ENCODE peak calls at places on chromosomes 7 and 10, in seven cellular contexts. One of them, this sample, is unnamed.

GRCh38 chr7:131111-132094 is 61.0 kb upstream of the FAM20C start:
- DNase-seq in foreskin keratinocyte: no peak
- DNase-seq in upper lobe of right lung: peak; percentile 82
- DNase-seq in kidney: peak; percentile 75
- DNase-seq in cardiac muscle cell: no peak
- DNase-seq in GM23338: no peak
- DNase-seq in tibial artery: peak; percentile 66
- DNase-seq in this sample: peak; percentile 73

GRCh38 chr7:139515266-139515665 is 8.2 kb upstream of the CLEC2L start:
- DNase-seq in foreskin keratinocyte: no peak
- DNase-seq in upper lobe of right lung: no peak
- DNase-seq in kidney: peak; percentile 9
- DNase-seq in cardiac muscle cell: no peak
- DNase-seq in GM23338: peak; percentile 66
- DNase-seq in tibial artery: no peak
- DNase-seq in this sample: no peak

GRCh38 chr7:2437136-2437535 is 33.7 kb downstream of the CHST12 start:
- DNase-seq in foreskin keratinocyte: no peak
- DNase-seq in upper lobe of right lung: no peak
- DNase-seq in kidney: no peak
- DNase-seq in cardiac muscle cell: no peak
- DNase-seq in GM23338: no peak
- DNase-seq in tibial artery: no peak
- DNase-seq in this sample: no peak

GRCh38 chr7:36684951-36685350 is 39.3 kb downstream of the AOAH start:
- DNase-seq in foreskin keratinocyte: no peak
- DNase-seq in upper lobe of right lung: no peak
- DNase-seq in kidney: no peak
- DNase-seq in cardiac muscle cell: peak; percentile 21
- DNase-seq in GM23338: no peak
- DNase-seq in tibial artery: no peak
- DNase-seq in this sample: no peak

GRCh38 chr10:85491652-85492051 is 874.9 kb downstream of the GRID1 start:
- DNase-seq in foreskin keratinocyte: no peak
- DNase-seq in upper lobe of right lung: no peak
- DNase-seq in kidney: no peak
- DNase-seq in cardiac muscle cell: no peak
- DNase-seq in GM23338: no peak
- DNase-seq in tibial artery: no peak
- DNase-seq in this sample: no peak

GRCh38 chr10:122461367-122461728 is at the start of gene HTRA1:
- DNase-seq in foreskin keratinocyte: peak; percentile 41
- DNase-seq in upper lobe of right lung: peak; percentile 87
- DNase-seq in kidney: peak; percentile 92
- DNase-seq in cardiac muscle cell: peak; percentile 91
- DNase-seq in GM23338: peak; percentile 79
- DNase-seq in tibial artery: peak; percentile 93
- DNase-seq in this sample: peak; percentile 75

GRCh38 chr7:102129636-102130370 is 156.9 kb upstream of the SH2B2 start:
- DNase-seq in foreskin keratinocyte: no peak
- DNase-seq in upper lobe of right lung: no peak
- DNase-seq in kidney: peak; percentile 7
- DNase-seq in cardiac muscle cell: no peak
- DNase-seq in GM23338: no peak
- DNase-seq in tibial artery: no peak
- DNase-seq in this sample: no peak

GRCh38 chr10:99393036-99393435 is 37.4 kb downstream of the GOT1 start:
- DNase-seq in foreskin keratinocyte: no peak
- DNase-seq in upper lobe of right lung: no peak
- DNase-seq in kidney: no peak
- DNase-seq in cardiac muscle cell: no peak
- DNase-seq in GM23338: peak; percentile 74
- DNase-seq in tibial artery: no peak
- DNase-seq in this sample: no peak

GRCh38 chr10:51342381-51342780 is 268.1 kb downstream of the PRKG1 start:
- DNase-seq in foreskin keratinocyte: no peak
- DNase-seq in upper lobe of right lung: no peak
- DNase-seq in kidney: no peak
- DNase-seq in cardiac muscle cell: no peak
- DNase-seq in GM23338: no peak
- DNase-seq in tibial artery: no peak
- DNase-seq in this sample: no peak

GRCh38 chr7:159204664-159205063 is 60.0 kb upstream of the VIPR2 start:
- DNase-seq in foreskin keratinocyte: no peak
- DNase-seq in upper lobe of right lung: no peak
- DNase-seq in kidney: no peak
- DNase-seq in cardiac muscle cell: no peak
- DNase-seq in GM23338: no peak
- DNase-seq in tibial artery: no peak
- DNase-seq in this sample: no peak

GRCh38 chr7:2146676-2147472 is 85.9 kb downstream of the MAD1L1 start:
- DNase-seq in foreskin keratinocyte: no peak
- DNase-seq in upper lobe of right lung: no peak
- DNase-seq in kidney: no peak
- DNase-seq in cardiac muscle cell: no peak
- DNase-seq in GM23338: no peak
- DNase-seq in tibial artery: no peak
- DNase-seq in this sample: no peak

GRCh38 chr7:106337754-106338153 is 53.0 kb upstream of the NAMPT start:
- DNase-seq in foreskin keratinocyte: no peak
- DNase-seq in upper lobe of right lung: no peak
- DNase-seq in kidney: no peak
- DNase-seq in cardiac muscle cell: no peak
- DNase-seq in GM23338: no peak
- DNase-seq in tibial artery: no peak
- DNase-seq in this sample: no peak

GRCh38 chr10:42979181-42979580 is 97.7 kb upstream of the RET start:
- DNase-seq in foreskin keratinocyte: no peak
- DNase-seq in upper lobe of right lung: no peak
- DNase-seq in kidney: peak; percentile 10
- DNase-seq in cardiac muscle cell: no peak
- DNase-seq in GM23338: no peak
- DNase-seq in tibial artery: peak; percentile 16
- DNase-seq in this sample: no peak

GRCh38 chr10:86888585-86889381 is 68.6 kb downstream of the MMRN2 start:
- DNase-seq in foreskin keratinocyte: peak; percentile 56
- DNase-seq in upper lobe of right lung: no peak
- DNase-seq in kidney: no peak
- DNase-seq in cardiac muscle cell: peak; percentile 56
- DNase-seq in GM23338: no peak
- DNase-seq in tibial artery: no peak
- DNase-seq in this sample: no peak

GRCh38 chr10:21720090-21720489 is 186.1 kb downstream of the MLLT10 start:
- DNase-seq in foreskin keratinocyte: no peak
- DNase-seq in upper lobe of right lung: no peak
- DNase-seq in kidney: no peak
- DNase-seq in cardiac muscle cell: peak; percentile 62
- DNase-seq in GM23338: peak; percentile 57
- DNase-seq in tibial artery: no peak
- DNase-seq in this sample: no peak

GRCh38 chr10:70363292-70363691 is 19.1 kb downstream of the LRRC20 start:
- DNase-seq in foreskin keratinocyte: no peak
- DNase-seq in upper lobe of right lung: no peak
- DNase-seq in kidney: no peak
- DNase-seq in cardiac muscle cell: no peak
- DNase-seq in GM23338: no peak
- DNase-seq in tibial artery: no peak
- DNase-seq in this sample: no peak

GRCh38 chr7:125061776-125062397 is 132.3 kb upstream of the POT1 start:
- DNase-seq in foreskin keratinocyte: peak; percentile 75
- DNase-seq in upper lobe of right lung: no peak
- DNase-seq in kidney: no peak
- DNase-seq in cardiac muscle cell: no peak
- DNase-seq in GM23338: no peak
- DNase-seq in tibial artery: no peak
- DNase-seq in this sample: no peak

GRCh38 chr7:298375-298702 is 8.4 kb downstream of the FOXL3 start:
- DNase-seq in foreskin keratinocyte: no peak
- DNase-seq in upper lobe of right lung: no peak
- DNase-seq in kidney: no peak
- DNase-seq in cardiac muscle cell: no peak
- DNase-seq in GM23338: no peak
- DNase-seq in tibial artery: peak; percentile 31
- DNase-seq in this sample: no peak

GRCh38 chr7:2247141-2247985 is 5.3 kb downstream of the NUDT1 start:
- DNase-seq in foreskin keratinocyte: no peak
- DNase-seq in upper lobe of right lung: no peak
- DNase-seq in kidney: no peak
- DNase-seq in cardiac muscle cell: peak; percentile 51
- DNase-seq in GM23338: peak; percentile 83
- DNase-seq in tibial artery: no peak
- DNase-seq in this sample: no peak

GRCh38 chr7:114409750-114410149 is 4.9 kb upstream of the FOXP2 start:
- DNase-seq in foreskin keratinocyte: peak; percentile 78
- DNase-seq in upper lobe of right lung: no peak
- DNase-seq in kidney: no peak
- DNase-seq in cardiac muscle cell: no peak
- DNase-seq in GM23338: no peak
- DNase-seq in tibial artery: no peak
- DNase-seq in this sample: no peak

GRCh38 chr7:114402866-114403635 is 11.6 kb upstream of the FOXP2 start:
- DNase-seq in foreskin keratinocyte: no peak
- DNase-seq in upper lobe of right lung: no peak
- DNase-seq in kidney: no peak
- DNase-seq in cardiac muscle cell: no peak
- DNase-seq in GM23338: no peak
- DNase-seq in tibial artery: no peak
- DNase-seq in this sample: no peak

DNA sequence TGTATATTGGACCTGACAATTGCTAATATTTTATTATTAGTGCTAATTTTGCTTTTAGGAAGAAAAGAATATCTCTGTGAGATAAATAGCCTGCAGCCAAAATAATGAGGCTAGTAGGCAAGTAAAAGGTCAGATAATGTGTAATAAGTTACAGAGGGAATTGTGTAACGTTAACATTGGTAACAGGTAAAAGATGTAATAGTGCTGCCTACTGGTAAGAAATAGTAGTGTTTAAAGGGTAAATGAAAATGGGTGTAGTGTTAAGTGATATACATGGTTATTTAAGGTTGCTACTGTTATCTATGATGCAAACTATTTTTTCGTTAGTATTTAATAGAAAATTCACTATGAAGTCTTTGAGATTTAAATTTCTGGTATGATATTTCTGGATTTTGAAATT is 9.2 kb upstream of the FOXP2 start:
- DNase-seq in foreskin keratinocyte: peak; percentile 39
- DNase-seq in upper lobe of right lung: no peak
- DNase-seq in kidney: no peak
- DNase-seq in cardiac muscle cell: no peak
- DNase-seq in GM23338: peak; percentile 38
- DNase-seq in tibial artery: no peak
- DNase-seq in this sample: no peak
- TF ChIP-seq CTCF in foreskin keratinocyte: peak; percentile 80
- TF ChIP-seq CTCF in upper lobe of right lung: peak; percentile 38
- TF ChIP-seq CTCF in kidney: peak; percentile 23
- TF ChIP-seq CTCF in cardiac muscle cell: peak; percentile 43
- TF ChIP-seq CTCF in GM23338: no peak
- TF ChIP-seq CTCF in tibial artery: peak; percentile 20
- TF ChIP-seq CTCF in this sample: peak; percentile 27

GRCh38 chr7:90604383-90604782 is 8.3 kb downstream of the CDK14 start:
- DNase-seq in foreskin keratinocyte: peak; percentile 75
- DNase-seq in upper lobe of right lung: no peak
- DNase-seq in kidney: no peak
- DNase-seq in cardiac muscle cell: no peak
- DNase-seq in GM23338: no peak
- DNase-seq in tibial artery: no peak
- DNase-seq in this sample: no peak
- H3K27ac ChIP-seq in foreskin keratinocyte: no peak overlapping the region
- H3K27ac ChIP-seq in upper lobe of right lung: no peak overlapping the region
- H3K27ac ChIP-seq in kidney: no peak overlapping the region
- H3K27ac ChIP-seq in cardiac muscle cell: peak overlapping the region; percentile 41
- H3K27ac ChIP-seq in GM23338: no peak overlapping the region
- H3K27ac ChIP-seq in tibial artery: no peak overlapping the region
- H3K27ac ChIP-seq in this sample: no peak overlapping the region

GRCh38 chr7:63093481-63093880 is 905.2 kb upstream of the ZNF722 start:
- DNase-seq in foreskin keratinocyte: no peak
- DNase-seq in upper lobe of right lung: no peak
- DNase-seq in kidney: no peak
- DNase-seq in cardiac muscle cell: no peak
- DNase-seq in GM23338: no peak
- DNase-seq in tibial artery: no peak
- DNase-seq in this sample: no peak
- TF ChIP-seq CTCF in foreskin keratinocyte: no peak
- TF ChIP-seq CTCF in upper lobe of right lung: no peak
- TF ChIP-seq CTCF in kidney: no peak
- TF ChIP-seq CTCF in cardiac muscle cell: no peak
- TF ChIP-seq CTCF in GM23338: no peak
- TF ChIP-seq CTCF in tibial artery: no peak
- TF ChIP-seq CTCF in this sample: no peak

DNA sequence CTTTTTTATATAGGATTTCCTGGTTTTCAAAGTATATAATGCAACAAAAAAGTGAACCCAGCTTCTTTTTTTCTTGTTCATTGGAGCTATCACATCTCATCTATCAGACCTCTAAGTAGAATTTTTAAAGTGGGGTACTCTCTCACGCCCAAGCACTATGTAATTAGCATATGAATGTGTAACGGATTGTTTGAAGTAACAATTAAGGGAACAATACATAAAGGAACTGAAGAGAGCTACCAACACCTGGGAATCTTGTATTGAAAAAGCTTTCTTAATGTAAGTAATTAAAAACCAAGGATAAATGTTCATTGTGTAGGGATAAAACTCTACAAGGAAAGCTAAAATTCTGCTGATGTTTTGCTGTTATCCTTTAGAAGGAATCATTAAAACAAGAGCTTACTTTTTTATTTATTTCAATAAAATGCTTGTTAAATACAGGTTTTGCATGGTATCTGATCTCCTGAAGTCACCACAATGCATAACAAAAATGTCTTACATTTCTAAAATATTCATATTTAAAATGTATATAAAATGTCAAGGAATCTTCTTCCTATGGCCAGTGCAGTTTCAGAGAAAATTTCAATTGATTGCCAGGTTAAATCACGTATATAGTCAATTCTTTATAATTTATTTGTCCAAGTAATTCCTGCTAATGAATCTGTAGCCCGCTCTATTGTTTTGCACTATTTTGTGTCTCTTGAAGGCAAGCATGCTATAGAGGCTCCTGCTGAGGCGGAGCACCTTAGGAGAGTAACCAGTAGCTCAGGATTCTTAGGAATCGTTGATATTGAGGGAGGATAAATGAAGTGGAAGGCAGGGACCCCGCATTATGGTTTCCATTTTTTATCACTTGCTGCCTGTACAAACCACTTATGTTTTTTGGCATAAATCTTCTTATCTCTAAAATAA is 51.6 kb downstream of the PTPRZ1 start:
- DNase-seq in foreskin keratinocyte: no peak
- DNase-seq in upper lobe of right lung: no peak
- DNase-seq in kidney: no peak
- DNase-seq in cardiac muscle cell: no peak
- DNase-seq in GM23338: peak; percentile 86
- DNase-seq in tibial artery: no peak
- DNase-seq in this sample: no peak
- H3K27ac ChIP-seq in foreskin keratinocyte: no peak overlapping the region
- H3K27ac ChIP-seq in upper lobe of right lung: no peak overlapping the region
- H3K27ac ChIP-seq in kidney: no peak overlapping the region
- H3K27ac ChIP-seq in cardiac muscle cell: no peak overlapping the region
- H3K27ac ChIP-seq in GM23338: peak overlapping the region; percentile 61
- H3K27ac ChIP-seq in tibial artery: no peak overlapping the region
- H3K27ac ChIP-seq in this sample: no peak overlapping the region

This sample was measured in lower lobe of right lung.